ENCODE peak calls at places on chromosomes 1 and 21, in six cellular contexts. E is IMR-90, G is prostate gland, S is dorsolateral prefrontal cortex, I is right lobe of liver, D is MCF 10A. Y is an unnamed sample.

GRCh38 chr1:92168657-92169056 is 49.1 kb upstream of the C1orf146 start:
- DNase-seq in D (no peak), S (peak), E (peak), G (no peak), I (no peak), Y (no peak)

GRCh38 chr1:87706779-87707228 is 378.1 kb downstream of the LMO4 start:
- DNase-seq in G (no peak), I (no peak), D (no peak), S (no peak), E (peak), Y (no peak)

GRCh38 chr1:228088586-228089498 is 6.3 kb downstream of the ARF1 start:
- DNase-seq in S (peak), E (no peak), G (no peak), D (no peak), I (peak), Y (peak)

GRCh38 chr1:71651229-71651628 is 570.4 kb upstream of the ZRANB2 start:
- DNase-seq in G (no peak), S (no peak), I (no peak), D (no peak), E (no peak), Y (no peak)

GRCh38 chr1:176864211-176864610 is 300.3 kb downstream of the ASTN1 start:
- DNase-seq in G (no peak), D (no peak), S (no peak), I (no peak), E (no peak), Y (no peak)

GRCh38 chr1:116337398-116337797 is 35.6 kb upstream of the ATP1A1 start:
- DNase-seq in S (no peak), G (no peak), D (no peak), E (no peak), I (no peak), Y (no peak)

GRCh38 chr1:192831706-192832355 is 23.0 kb downstream of the RGS2 start:
- DNase-seq in E (peak), D (peak), S (no peak), I (no peak), G (no peak), Y (no peak)

GRCh38 chr1:167808690-167809089 is 86.9 kb downstream of the MPZL1 start:
- DNase-seq in G (no peak), E (no peak), I (no peak), D (no peak), S (no peak), Y (no peak)

GRCh38 chr1:175197536-175197935 is 5.0 kb upstream of the KIAA0040 start:
- DNase-seq in D (peak), S (no peak), G (peak), E (no peak), I (no peak), Y (no peak)

GRCh38 chr1:61013953-61014667 is 68.3 kb upstream of the NFIA start:
- DNase-seq in E (no peak), G (no peak), S (no peak), I (no peak), D (no peak), Y (no peak)
- TF ChIP-seq CTCF in E (no peak), G (no peak), S (no peak), I (no peak), D (no peak), Y (no peak)

GRCh38 chr1:229905652-229906051 is 161.4 kb upstream of the GALNT2 start:
- DNase-seq in G (no peak), D (no peak), S (no peak), E (no peak), I (no peak), Y (no peak)

GRCh38 chr1:229907884-229908633 is 159.0 kb upstream of the GALNT2 start:
- DNase-seq in D (no peak), S (no peak), E (no peak), I (no peak), G (no peak), Y (no peak)

GRCh38 chr1:229900220-229900619 is 166.8 kb upstream of the GALNT2 start:
- DNase-seq in G (no peak), I (no peak), S (no peak), E (no peak), D (no peak), Y (no peak)

DNA sequence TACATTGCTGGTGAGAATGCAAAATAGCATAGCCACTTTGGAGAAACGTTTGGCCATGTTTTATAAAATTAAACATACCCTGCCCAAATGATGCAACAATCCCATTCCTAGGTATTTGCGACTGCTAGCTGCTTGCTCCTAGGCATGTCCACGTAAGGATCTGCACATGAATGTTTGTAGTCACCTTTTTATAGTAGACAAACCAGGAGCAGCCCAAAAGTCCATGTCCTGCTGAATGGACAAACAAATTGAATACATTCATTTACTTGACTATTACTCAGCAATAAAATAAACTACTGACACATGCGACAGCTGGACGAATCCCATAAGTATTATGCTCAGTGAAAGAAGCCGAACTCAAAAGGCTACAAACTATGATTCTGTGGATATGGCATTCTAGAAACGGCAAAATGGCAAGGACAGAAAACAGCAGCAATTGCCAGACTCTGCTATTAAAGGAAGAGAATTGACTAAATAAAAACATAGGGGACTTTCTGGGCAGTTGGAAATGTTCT is 161.9 kb upstream of the GALNT2 start:
- DNase-seq in I (no peak), G (no peak), D (no peak), E (no peak), S (no peak), Y (no peak)
- TF ChIP-seq CTCF in I (no peak), G (no peak), D (no peak), E (no peak), S (no peak), Y (no peak)

DNA sequence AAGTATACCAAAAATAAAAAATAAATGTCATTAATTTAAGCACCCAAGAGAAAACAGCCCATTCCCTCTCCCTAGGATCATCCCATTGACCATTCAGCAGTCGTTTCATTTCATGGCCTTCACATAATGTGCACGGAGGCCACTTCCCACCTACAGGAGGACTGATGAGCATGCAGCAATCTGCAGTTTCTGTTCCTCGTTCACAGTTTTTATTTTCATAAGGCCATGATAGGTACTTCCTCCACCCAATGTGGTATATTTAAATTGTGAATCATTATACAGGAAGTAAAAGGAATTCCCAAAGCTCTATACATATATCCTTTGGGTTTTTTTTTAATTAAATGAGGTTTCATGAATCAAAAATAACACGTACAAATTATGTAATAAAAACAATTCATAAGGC is 27.7 kb upstream of the SLC44A3 start:
- DNase-seq in D (peak), S (no peak), I (no peak), G (no peak), E (peak), Y (no peak)
- TF ChIP-seq CTCF in D (no peak), S (no peak), I (no peak), G (no peak), E (peak), Y (peak)

GRCh38 chr21:39127506-39127905 is 55.7 kb downstream of the PSMG1 start:
- DNase-seq in D (no peak), I (no peak), G (no peak), S (no peak), E (no peak), Y (no peak)

GRCh38 chr21:39124852-39125251 is 58.4 kb downstream of the PSMG1 start:
- DNase-seq in S (no peak), D (no peak), E (no peak), G (no peak), I (no peak), Y (no peak)

GRCh38 chr21:39123375-39123774 is 59.9 kb downstream of the PSMG1 start:
- DNase-seq in D (no peak), E (no peak), S (no peak), I (no peak), G (no peak), Y (no peak)

GRCh38 chr21:39126486-39126806 is 56.8 kb downstream of the PSMG1 start:
- DNase-seq in D (no peak), G (no peak), E (no peak), S (no peak), I (no peak), Y (no peak)

GRCh38 chr21:39125752-39126485 is 57.3 kb downstream of the PSMG1 start:
- DNase-seq in E (peak), G (peak), S (no peak), I (no peak), D (peak), Y (no peak)
- TF ChIP-seq CTCF in E (peak), G (peak), S (peak), I (peak), D (peak), Y (peak)

GRCh38 chr1:25068829-25069228 is 138.8 kb upstream of the RUNX3 start:
- DNase-seq in S (no peak), I (peak), D (no peak), E (no peak), G (no peak), Y (peak)
- TF ChIP-seq CTCF in S (no peak), I (no peak), D (peak), E (no peak), G (no peak), Y (peak)

GRCh38 chr1:37650173-37650572 is 15.5 kb upstream of the RSPO1 start:
- DNase-seq in S (no peak), E (no peak), D (no peak), G (no peak), I (no peak), Y (no peak)
- TF ChIP-seq CTCF in S (no peak), E (no peak), D (no peak), G (no peak), I (no peak), Y (no peak)